ENCODE peak calls at places on chromosomes 13 and 19, in eight cellular contexts. H is spleen, T is Peyer's patch, L is tibial artery, I is AG04450, C is AG09319, W is lower lobe of right lung, S is nephron progenitor cell. E is an unnamed sample.

GRCh38 chr13:27634231-27634630 is 12.5 kb downstream of the POLR1D start:
- DNase-seq in H (no peak), T (no peak), L (no peak), I (no peak), C (no peak), W (no peak), S (no peak), E (no peak)

GRCh38 chr13:21016487-21016886 is 44.9 kb downstream of the LATS2 start:
- DNase-seq in H (no peak), T (no peak), L (no peak), I (no peak), C (no peak), W (no peak), S (no peak), E (no peak)

GRCh38 chr19:2239771-2240770 is 3.4 kb downstream of the SF3A2 start:
- DNase-seq in H (no peak), T (no peak), L (no peak), I (no peak), C (no peak), W (no peak), S (peak; percentile 28), E (no peak)

GRCh38 chr13:23699271-23699670 is 129.1 kb downstream of the TNFRSF19 start:
- DNase-seq in H (no peak), T (no peak), L (no peak), I (no peak), C (no peak), W (no peak), S (no peak), E (no peak)

GRCh38 chr19:48466571-48467325 is 2.4 kb upstream of the CYTH2 start:
- DNase-seq in H (no peak), T (no peak), L (no peak), I (peak; percentile 15), C (no peak), W (no peak), S (no peak), E (no peak)

GRCh38 chr13:108369412-108369811 is 99.9 kb downstream of the TNFSF13B start:
- DNase-seq in H (no peak), T (no peak), L (no peak), I (no peak), C (no peak), W (no peak), S (no peak), E (no peak)

GRCh38 chr13:35672611-35673010 is 196.1 kb upstream of the MAB21L1 start:
- DNase-seq in H (no peak), T (no peak), L (no peak), I (no peak), C (no peak), W (no peak), S (no peak), E (no peak)

GRCh38 chr13:52706074-52706473 is 33.5 kb downstream of the CNMD start:
- DNase-seq in H (no peak), T (no peak), L (no peak), I (no peak), C (no peak), W (no peak), S (no peak), E (no peak)

GRCh38 chr19:18731562-18732008 is 48.1 kb downstream of the CRTC1 start:
- DNase-seq in H (no peak), T (no peak), L (no peak), I (no peak), C (no peak), W (no peak), S (no peak), E (no peak)

GRCh38 chr19:17329061-17329767 is 5.4 kb downstream of the ANO8 start:
- DNase-seq in H (no peak), T (no peak), L (no peak), I (no peak), C (no peak), W (no peak), S (no peak), E (no peak)

GRCh38 chr13:110815471-110816204 is 99.2 kb downstream of the ANKRD10 start:
- DNase-seq in H (no peak), T (no peak), L (peak; percentile 44), I (no peak), C (no peak), W (no peak), S (no peak), E (no peak)

GRCh38 chr13:92849381-92849780 is 377.2 kb upstream of the GPC6 start:
- DNase-seq in H (no peak), T (no peak), L (no peak), I (no peak), C (no peak), W (no peak), S (no peak), E (no peak)

GRCh38 chr13:100163375-100163774 is 74.5 kb downstream of the PCCA start:
- DNase-seq in H (no peak), T (no peak), L (no peak), I (no peak), C (no peak), W (no peak), S (no peak), E (no peak)

GRCh38 chr19:7775761-7776160 is 12.7 kb downstream of the CLEC4M start:
- DNase-seq in H (no peak), T (no peak), L (no peak), I (no peak), C (no peak), W (no peak), S (no peak), E (no peak)

GRCh38 chr13:73957889-73958288 is 176.3 kb downstream of the KLF12 start:
- DNase-seq in H (no peak), T (no peak), L (no peak), I (no peak), C (no peak), W (no peak), S (no peak), E (no peak)

GRCh38 chr13:53074119-53074518 is 45.5 kb downstream of the OLFM4 start:
- DNase-seq in H (no peak), T (no peak), L (no peak), I (no peak), C (no peak), W (no peak), S (no peak), E (no peak)

GRCh38 chr19:39850892-39851291 is 4.7 kb upstream of the FBL start:
- DNase-seq in H (no peak), T (no peak), L (no peak), I (no peak), C (no peak), W (no peak), S (no peak), E (no peak)

GRCh38 chr19:50485284-50485955 is 8.8 kb upstream of the GARIN5A start:
- DNase-seq in H (peak; percentile 46), T (peak; percentile 36), L (no peak), I (no peak), C (no peak), W (no peak), S (no peak), E (no peak)

GRCh38 chr19:50488795-50489194 is 12.1 kb upstream of the GARIN5A start:
- DNase-seq in H (peak; percentile 11), T (peak; percentile 15), L (no peak), I (no peak), C (no peak), W (no peak), S (no peak), E (no peak)

GRCh38 chr19:50489461-50490011 is 12.9 kb upstream of the GARIN5A start:
- DNase-seq in H (peak; percentile 50), T (peak; percentile 42), L (no peak), I (no peak), C (no peak), W (peak; percentile 47), S (no peak), E (no peak)

GRCh38 chr19:50490411-50490811 is 13.8 kb upstream of the GARIN5A start:
- DNase-seq in H (peak; percentile 42), T (peak; percentile 37), L (no peak), I (no peak), C (no peak), W (no peak), S (no peak), E (no peak)

GRCh38 chr19:50486823-50487515 is 10.3 kb upstream of the GARIN5A start:
- DNase-seq in H (peak; percentile 70), T (peak; percentile 49), L (no peak), I (no peak), C (no peak), W (peak; percentile 63), S (no peak), E (no peak)
- TF ChIP-seq CTCF in H (peak; percentile 40), T (no peak), L (no peak), I (peak; percentile 45), C (peak; percentile 30), W (peak; percentile 54), S (peak; percentile 45), E (no peak)

GRCh38 chr19:16113727-16114126 is 2.0 kb downstream of the RAB8A start:
- DNase-seq in H (no peak), T (no peak), L (no peak), I (no peak), C (no peak), W (no peak), S (no peak), E (no peak)

GRCh38 chr19:16115309-16116039 is 3.8 kb downstream of the RAB8A start:
- DNase-seq in H (no peak), T (no peak), L (no peak), I (no peak), C (no peak), W (no peak), S (no peak), E (no peak)

GRCh38 chr19:16112778-16113177 is 1.1 kb downstream of the RAB8A start:
- DNase-seq in H (no peak), T (no peak), L (no peak), I (no peak), C (no peak), W (no peak), S (no peak), E (no peak)

GRCh38 chr19:16111909-16112752 is 442 bp downstream of the RAB8A start:
- DNase-seq in H (no peak), T (no peak), L (no peak), I (no peak), C (no peak), W (no peak), S (no peak), E (no peak)

GRCh38 chr19:16111160-16111908 is at the start of gene RAB8A:
- DNase-seq in H (peak; percentile 100), T (peak; percentile 100), L (peak; percentile 100), I (peak; percentile 98), C (peak; percentile 99), W (peak; percentile 99), S (peak; percentile 99), E (peak; percentile 100)
- TF ChIP-seq CTCF in H (peak; percentile 100), T (peak; percentile 99), L (peak; percentile 100), I (peak; percentile 78), C (peak; percentile 67), W (peak; percentile 94), S (peak; percentile 95), E (peak; percentile 73)

DNA sequence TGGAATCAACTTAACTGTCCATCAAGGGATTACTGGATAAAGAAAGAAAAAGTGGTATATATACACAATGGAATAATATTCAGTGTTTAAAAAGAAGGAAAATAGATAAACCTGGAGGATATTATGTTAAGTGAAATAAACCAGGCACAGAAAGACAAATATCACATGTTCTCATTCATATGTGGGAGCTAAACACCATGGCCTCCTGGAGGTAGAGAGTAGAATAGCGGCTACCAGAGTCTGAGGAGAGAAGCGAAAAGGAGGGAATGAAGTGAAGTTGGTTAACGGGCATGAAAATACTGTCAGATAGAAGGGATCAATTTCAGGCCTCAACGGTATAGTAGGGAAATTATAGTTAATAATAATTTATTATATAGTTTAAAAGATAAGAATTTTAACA is 147.5 kb upstream of the OBI1 start:
- DNase-seq in H (no peak), T (no peak), L (no peak), I (no peak), C (no peak), W (no peak), S (no peak), E (no peak)
- TF ChIP-seq CTCF in H (no peak), T (no peak), L (no peak), I (peak; percentile 57), C (no peak), W (peak; percentile 33), S (peak; percentile 45), E (no peak)

GRCh38 chr19:6018786-6019185 is 40.8 kb upstream of the RANBP3 start:
- DNase-seq in H (peak; percentile 46), T (peak; percentile 37), L (no peak), I (no peak), C (no peak), W (peak; percentile 37), S (peak; percentile 31), E (no peak)
- TF ChIP-seq CTCF in H (no peak), T (no peak), L (no peak), I (peak; percentile 19), C (no peak), W (no peak), S (peak; percentile 41), E (no peak)

E was measured in activated B cell treated with CpG ODN at 0.5 μM for 24 hours.